ENCODE peak calls at places on chromosomes 6 and 20, in four cellular contexts. Z is CD8-positive, alpha-beta memory T cell; Q is tibial nerve; N is stomach. J is an unnamed sample.
A peak's percentile ranks its signal among the peaks of the same experiment; 100 is the strongest.

GRCh38 chr6:30163918-30164654 is 740 bp downstream of the TRIM15 start:
- DNase-seq in Z (no peak), Q (no peak), N (no peak), J (no peak)

GRCh38 chr6:162029873-162030576 is 697.5 kb downstream of the PRKN start:
- DNase-seq in Z (no peak), Q (no peak), N (no peak), J (no peak)

GRCh38 chr6:87197547-87197946 is 42.2 kb downstream of the ZNF292 start:
- DNase-seq in Z (no peak), Q (no peak), N (no peak), J (no peak)

GRCh38 chr20:63787749-63788148 is 43.3 kb downstream of the ZBTB46 start:
- DNase-seq in Z (no peak), Q (no peak), N (no peak), J (no peak)

GRCh38 chr6:167495506-167496391 is 170.9 kb downstream of the TTLL2 start:
- DNase-seq in Z (no peak), Q (no peak), N (no peak), J (no peak)

GRCh38 chr6:63465750-63466149 is 106.5 kb upstream of the LOC128125822 start:
- DNase-seq in Z (no peak), Q (no peak), N (no peak), J (no peak)

GRCh38 chr20:22379472-22379871 is 204.9 kb downstream of the FOXA2 start:
- DNase-seq in Z (no peak), Q (no peak), N (no peak), J (no peak)

GRCh38 chr6:17021539-17021889 is 80.3 kb upstream of the STMND1 start:
- DNase-seq in Z (no peak), Q (no peak), N (no peak), J (no peak)

GRCh38 chr20:47032969-47033578 is 138.4 kb downstream of the EYA2 start:
- DNase-seq in Z (no peak), Q (no peak), N (no peak), J (no peak)

GRCh38 chr6:123829302-123829953 is 25.8 kb downstream of the NKAIN2 start:
- DNase-seq in Z (no peak), Q (no peak), N (no peak), J (no peak)

GRCh38 chr20:46928580-46929132 is 34.0 kb downstream of the EYA2 start:
- DNase-seq in Z (no peak), Q (peak; percentile 61), N (no peak), J (peak; percentile 17)

GRCh38 chr6:21902766-21903165 is 309.2 kb downstream of the SOX4 start:
- DNase-seq in Z (no peak), Q (no peak), N (no peak), J (no peak)

GRCh38 chr6:146169872-146170271 is 141.0 kb downstream of the GRM1 start:
- DNase-seq in Z (no peak), Q (no peak), N (no peak), J (no peak)

GRCh38 chr20:54063998-54064676 is 6.3 kb downstream of the BCAS1 start:
- DNase-seq in Z (peak; percentile 51), Q (no peak), N (no peak), J (no peak)

GRCh38 chr6:45538636-45539035 is 160.9 kb upstream of the SUPT3H start:
- DNase-seq in Z (no peak), Q (peak; percentile 79), N (no peak), J (no peak)

GRCh38 chr20:24572862-24573261 is 103.4 kb downstream of the SYNDIG1 start:
- DNase-seq in Z (no peak), Q (no peak), N (no peak), J (no peak)

GRCh38 chr6:160042788-160043301 is 74.0 kb downstream of the IGF2R start:
- DNase-seq in Z (no peak), Q (no peak), N (no peak), J (no peak)

GRCh38 chr6:89375427-89375868 is 22.9 kb upstream of the UBE2J1 start:
- DNase-seq in Z (peak; percentile 86), Q (no peak), N (peak; percentile 71), J (no peak)

GRCh38 chr20:37349517-37350491 is 3.9 kb downstream of the SRC start:
- DNase-seq in Z (no peak), Q (no peak), N (peak; percentile 77), J (no peak)

GRCh38 chr6:2988076-2988425 is 11.6 kb upstream of the NQO2 start:
- DNase-seq in Z (no peak), Q (no peak), N (no peak), J (no peak)

GRCh38 chr20:63578224-63579016 is 4.4 kb upstream of the HELZ2 start:
- DNase-seq in Z (no peak), Q (no peak), N (no peak), J (no peak)

GRCh38 chr6:162621246-162621645 is 106.3 kb downstream of the PRKN start:
- DNase-seq in Z (no peak), Q (no peak), N (no peak), J (no peak)

GRCh38 chr20:8627386-8628030 is 441.4 kb upstream of the PLCB4 start:
- DNase-seq in Z (no peak), Q (no peak), N (no peak), J (no peak)

GRCh38 chr20:17495826-17496225 is 35.4 kb downstream of the BFSP1 start:
- DNase-seq in Z (no peak), Q (no peak), N (no peak), J (no peak)

GRCh38 chr20:19968488-19969073 is 48.6 kb upstream of the NAA20 start:
- DNase-seq in Z (peak; percentile 8), Q (no peak), N (no peak), J (no peak)
- H3K36me3 ChIP-seq in Z (no peaks in the 10 kb centered on the region), Q (no peaks in the 10 kb centered on the region), N (peaks cover 55% of the 10 kb centered on the region), J (peaks cover 10% of the 10 kb centered on the region)

GRCh38 chr6:1745814-1746213 is 136.1 kb downstream of the FOXC1 start:
- DNase-seq in Z (no peak), Q (no peak), N (no peak), J (no peak)

GRCh38 chr6:1749041-1749440 is 139.3 kb downstream of the FOXC1 start:
- DNase-seq in Z (no peak), Q (no peak), N (no peak), J (no peak)

GRCh38 chr6:1746919-1747460 is 137.3 kb downstream of the FOXC1 start:
- DNase-seq in Z (no peak), Q (no peak), N (no peak), J (no peak)

GRCh38 chr6:1747531-1747930 is 137.8 kb downstream of the FOXC1 start:
- DNase-seq in Z (no peak), Q (no peak), N (no peak), J (no peak)

GRCh38 chr6:1744543-1744942 is 134.8 kb downstream of the FOXC1 start:
- DNase-seq in Z (no peak), Q (no peak), N (no peak), J (no peak)
- H3K36me3 ChIP-seq in Z (no peaks in the 10 kb centered on the region), Q (no peaks in the 10 kb centered on the region), N (peaks cover 8% of the 10 kb centered on the region), J (no peaks in the 10 kb centered on the region)

GRCh38 chr6:105382918-105383317 is 20.0 kb downstream of the PREP start:
- DNase-seq in Z (no peak), Q (no peak), N (no peak), J (no peak)
- H3K36me3 ChIP-seq in Z (no peaks in the 10 kb centered on the region), Q (no peaks in the 10 kb centered on the region), N (peaks cover 20% of the 10 kb centered on the region), J (no peaks in the 10 kb centered on the region)

GRCh38 chr6:107390056-107390455 is 69.3 kb downstream of the PDSS2 start:
- DNase-seq in Z (no peak), Q (no peak), N (no peak), J (no peak)
- H3K36me3 ChIP-seq in Z (no peaks in the 10 kb centered on the region), Q (no peaks in the 10 kb centered on the region), N (no peaks in the 10 kb centered on the region), J (no peaks in the 10 kb centered on the region)

GRCh38 chr6:37441651-37442050 is 8.6 kb downstream of the CMTR1 start:
- DNase-seq in Z (no peak), Q (no peak), N (no peak), J (no peak)
- H3K36me3 ChIP-seq in Z (peaks cover 35% of the 10 kb centered on the region), Q (peaks cover 17% of the 10 kb centered on the region), N (peaks cover 52% of the 10 kb centered on the region), J (peaks cover 10% of the 10 kb centered on the region)

DNA sequence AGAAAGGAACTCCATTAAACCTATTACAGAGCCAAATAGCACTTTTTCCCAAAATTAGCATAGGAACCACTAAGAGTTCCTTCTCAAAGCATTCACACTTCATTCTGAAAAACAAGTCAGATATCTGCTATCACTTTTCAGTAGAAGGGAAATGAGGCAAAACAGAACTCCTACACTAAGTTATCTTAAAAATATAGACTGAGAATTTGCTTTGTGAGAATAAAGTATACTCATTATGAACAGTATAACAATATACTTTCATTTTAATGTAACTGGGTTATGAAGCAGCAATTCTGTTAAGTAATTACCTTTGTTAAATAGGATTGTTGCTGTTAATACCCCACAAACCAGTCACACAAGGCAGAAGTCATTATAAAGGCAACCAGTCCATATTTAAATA is 8.7 kb downstream of the MTRF1L start:
- DNase-seq in Z (no peak), Q (no peak), N (no peak), J (no peak)
- H3K36me3 ChIP-seq in Z (peaks cover 19% of the 10 kb centered on the region), Q (peaks cover 7% of the 10 kb centered on the region), N (peaks cover 89% of the 10 kb centered on the region), J (peaks cover 23% of the 10 kb centered on the region)

DNA sequence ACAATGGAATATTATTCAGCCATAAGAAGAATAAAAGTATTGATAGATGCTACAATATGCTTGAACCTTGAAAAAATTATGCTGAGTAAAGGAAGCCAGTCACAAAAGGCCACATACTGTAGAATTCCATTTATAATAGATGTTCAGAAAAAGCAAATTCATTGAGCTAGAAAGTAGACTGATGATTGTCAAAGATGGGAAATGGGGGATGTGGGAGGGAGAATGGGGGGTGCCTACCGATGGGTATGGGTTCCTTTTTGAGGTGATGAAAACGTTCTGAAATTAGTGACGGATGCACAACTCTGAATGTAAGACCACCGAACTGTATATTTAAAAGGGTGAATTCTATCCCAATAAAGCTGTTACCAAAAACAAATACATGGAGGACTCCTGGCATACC is 18.4 kb downstream of the UBE2V1 start:
- DNase-seq in Z (no peak), Q (no peak), N (no peak), J (no peak)
- H3K36me3 ChIP-seq in Z (peaks cover 26% of the 10 kb centered on the region), Q (peaks cover 7% of the 10 kb centered on the region), N (peaks cover 64% of the 10 kb centered on the region), J (peaks cover 11% of the 10 kb centered on the region)

GRCh38 chr6:111583221-111583620 is 22.5 kb downstream of the TRAF3IP2 start:
- DNase-seq in Z (no peak), Q (no peak), N (no peak), J (no peak)
- H3K36me3 ChIP-seq in Z (no peaks in the 10 kb centered on the region), Q (no peaks in the 10 kb centered on the region), N (peaks cover 23% of the 10 kb centered on the region), J (no peaks in the 10 kb centered on the region)

DNA sequence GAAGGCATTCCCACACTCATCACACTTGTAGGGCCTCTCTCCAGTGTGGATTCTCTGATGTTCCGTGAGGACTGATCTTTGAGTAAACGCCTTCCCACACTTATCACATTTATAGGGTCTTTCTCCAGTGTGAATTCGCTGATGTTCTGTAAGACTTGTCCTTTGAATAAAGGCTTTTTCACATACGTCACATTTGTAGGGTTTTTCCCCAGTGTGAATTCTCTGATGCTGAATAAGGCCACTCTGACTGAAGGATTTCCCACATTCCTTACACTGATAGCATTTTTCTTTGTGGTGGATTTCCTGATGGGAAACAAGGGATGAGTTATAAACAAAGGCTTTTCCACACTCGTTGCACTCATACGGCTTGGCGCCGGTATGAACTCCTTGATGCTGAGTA is 8.9 kb downstream of the ZSCAN12 start:
- DNase-seq in Z (no peak), Q (no peak), N (no peak), J (no peak)
- H3K36me3 ChIP-seq in Z (peaks cover 41% of the 10 kb centered on the region), Q (peaks cover 12% of the 10 kb centered on the region), N (peaks cover 79% of the 10 kb centered on the region), J (peaks cover 46% of the 10 kb centered on the region)

DNA sequence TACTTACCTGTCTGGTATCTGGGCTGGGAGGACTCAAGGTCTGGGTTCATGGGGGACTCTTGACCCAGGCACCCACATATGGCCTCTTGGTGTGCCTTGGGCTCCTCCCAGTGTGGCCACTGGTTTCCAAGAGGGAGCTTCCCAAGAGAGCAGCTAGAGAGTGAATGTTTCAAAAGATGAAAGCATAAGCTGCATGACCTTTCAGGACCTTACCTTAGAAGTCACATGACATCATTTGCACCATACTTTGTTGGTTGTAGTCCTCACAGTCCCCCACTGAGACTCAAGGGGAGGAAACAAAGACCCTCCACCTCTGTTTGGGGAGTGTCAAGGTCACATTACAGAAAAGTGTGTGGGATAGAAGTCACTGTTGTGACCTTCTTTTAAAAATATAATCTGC is 13.9 kb downstream of the ACTR5 start:
- DNase-seq in Z (no peak), Q (no peak), N (no peak), J (no peak)
- H3K36me3 ChIP-seq in Z (peaks cover 32% of the 10 kb centered on the region), Q (no peaks in the 10 kb centered on the region), N (peaks cover 100% of the 10 kb centered on the region), J (peaks cover 11% of the 10 kb centered on the region)